ENCODE peak calls at places on chromosomes 2 and 18, in seven cellular contexts. Y, P, K, G, N, R and Z are unnamed samples.

GRCh38 chr2:235854276-235854675 is 313.9 kb downstream of the GBX2 start:
- DNase-seq in Y (no peak), P (no peak), K (no peak), G (no peak), N (no peak), R (no peak), Z (peak; percentile 15)

GRCh38 chr2:76684762-76685161 is 837.4 kb downstream of the LRRTM4 start:
- DNase-seq in Y (no peak), P (no peak), K (no peak), G (no peak), N (no peak), R (no peak), Z (no peak)

GRCh38 chr2:20179755-20180594 is 45.0 kb downstream of the SDC1 start:
- DNase-seq in Y (no peak), P (no peak), K (no peak), G (no peak), N (no peak), R (no peak), Z (peak; percentile 94)

GRCh38 chr2:53896864-53897263 is 37.1 kb upstream of the GPR75 start:
- DNase-seq in Y (peak; percentile 66), P (no peak), K (no peak), G (peak; percentile 6), N (no peak), R (no peak), Z (peak; percentile 85)

GRCh38 chr2:62196278-62196901 is 475 bp downstream of the B3GNT2 start:
- DNase-seq in Y (no peak), P (no peak), K (no peak), G (no peak), N (no peak), R (peak; percentile 58), Z (peak; percentile 48)

GRCh38 chr2:12073217-12073852 is 326.9 kb downstream of the LPIN1 start:
- DNase-seq in Y (no peak), P (no peak), K (no peak), G (no peak), N (no peak), R (no peak), Z (no peak)

GRCh38 chr2:54783349-54783748 is 59.9 kb downstream of the EML6 start:
- DNase-seq in Y (no peak), P (no peak), K (no peak), G (no peak), N (no peak), R (no peak), Z (no peak)

GRCh38 chr18:79588636-79589481 is 90.7 kb upstream of the CTDP1 start:
- DNase-seq in Y (peak; percentile 98), P (peak; percentile 86), K (peak; percentile 82), G (peak; percentile 55), N (no peak), R (no peak), Z (peak; percentile 55)

GRCh38 chr18:31546476-31546875 is 45.2 kb upstream of the TTR start:
- DNase-seq in Y (peak; percentile 59), P (no peak), K (no peak), G (no peak), N (no peak), R (no peak), Z (no peak)

GRCh38 chr2:48968011-48968410 is 186.3 kb downstream of the FSHR start:
- DNase-seq in Y (no peak), P (no peak), K (no peak), G (no peak), N (no peak), R (no peak), Z (no peak)

GRCh38 chr2:42935692-42936631 is 143.6 kb upstream of the HAAO start:
- DNase-seq in Y (no peak), P (no peak), K (no peak), G (no peak), N (no peak), R (no peak), Z (no peak)

GRCh38 chr2:85324639-85325465 is 2.9 kb downstream of the TGOLN2 start:
- DNase-seq in Y (peak; percentile 24), P (no peak), K (no peak), G (no peak), N (no peak), R (no peak), Z (peak; percentile 54)

GRCh38 chr2:227793148-227793722 is 20.4 kb upstream of the CCL20 start:
- DNase-seq in Y (no peak), P (no peak), K (no peak), G (no peak), N (no peak), R (no peak), Z (no peak)

GRCh38 chr18:2979871-2980606 is 32.9 kb downstream of the LPIN2 start:
- DNase-seq in Y (no peak), P (no peak), K (no peak), G (no peak), N (no peak), R (no peak), Z (peak; percentile 26)

GRCh38 chr2:217993055-217993645 is 9.6 kb downstream of the TNS1 start:
- DNase-seq in Y (peak; percentile 90), P (peak; percentile 6), K (no peak), G (peak; percentile 60), N (no peak), R (no peak), Z (peak; percentile 65)

GRCh38 chr2:234699456-234699855 is 202.6 kb upstream of the ARL4C start:
- DNase-seq in Y (no peak), P (no peak), K (no peak), G (no peak), N (no peak), R (no peak), Z (no peak)

GRCh38 chr18:79191956-79192355 is 122.8 kb downstream of the ATP9B start:
- DNase-seq in Y (no peak), P (no peak), K (no peak), G (no peak), N (no peak), R (no peak), Z (no peak)

GRCh38 chr2:216299588-216299987 is 72.7 kb downstream of the MARCHF4 start:
- DNase-seq in Y (peak; percentile 80), P (no peak), K (no peak), G (no peak), N (no peak), R (no peak), Z (peak; percentile 20)

GRCh38 chr18:46469186-46469915 is 187.7 kb downstream of the LOXHD1 start:
- DNase-seq in Y (peak; percentile 23), P (no peak), K (no peak), G (no peak), N (no peak), R (no peak), Z (peak; percentile 88)

GRCh38 chr2:84317135-84317534 is 141.9 kb downstream of the SUCLG1 start:
- DNase-seq in Y (no peak), P (no peak), K (no peak), G (no peak), N (no peak), R (no peak), Z (no peak)

GRCh38 chr2:99569393-99569792 is 79.6 kb upstream of the REV1 start:
- DNase-seq in Y (no peak), P (no peak), K (no peak), G (no peak), N (no peak), R (no peak), Z (no peak)

GRCh38 chr2:169636440-169637097 is 52.4 kb downstream of the PPIG start:
- DNase-seq in Y (no peak), P (no peak), K (no peak), G (no peak), N (no peak), R (no peak), Z (no peak)
- TF ChIP-seq CTCF in Y (no peak), P (no peak), K (no peak), G (no peak), N (no peak), R (no peak), Z (no peak)

DNA sequence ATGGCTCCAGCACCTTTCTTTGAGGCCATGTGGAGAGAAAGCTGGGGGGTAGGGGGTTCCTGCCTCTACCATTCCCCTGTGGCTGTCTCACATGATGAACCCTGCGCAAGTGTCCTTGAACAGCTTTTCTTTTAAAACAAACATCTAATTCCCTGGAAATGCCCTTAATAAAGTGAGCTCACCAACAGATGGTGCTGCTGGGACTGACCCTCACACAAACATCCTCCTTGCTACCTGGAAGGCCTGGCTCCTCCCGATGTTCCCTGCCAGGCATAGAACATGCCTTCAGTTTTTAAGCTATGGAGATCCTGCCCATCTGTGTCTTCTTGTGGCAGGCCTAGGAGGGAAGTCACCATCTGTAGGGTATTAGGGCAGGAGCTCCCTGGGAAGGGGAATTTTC is 60.7 kb upstream of the GATA6 start:
- DNase-seq in Y (no peak), P (no peak), K (no peak), G (no peak), N (no peak), R (no peak), Z (peak; percentile 25)
- TF ChIP-seq CTCF in Y (peak; percentile 19), P (no peak), K (no peak), G (no peak), N (no peak), R (no peak), Z (no peak)

GRCh38 chr2:5975406-5975805 is 283.2 kb downstream of the SOX11 start:
- DNase-seq in Y (no peak), P (no peak), K (no peak), G (no peak), N (no peak), R (no peak), Z (no peak)

GRCh38 chr2:5974477-5974876 is 282.3 kb downstream of the SOX11 start:
- DNase-seq in Y (no peak), P (no peak), K (no peak), G (no peak), N (no peak), R (no peak), Z (no peak)

GRCh38 chr2:5976626-5977025 is 284.4 kb downstream of the SOX11 start:
- DNase-seq in Y (no peak), P (no peak), K (no peak), G (no peak), N (no peak), R (no peak), Z (no peak)

GRCh38 chr2:5978352-5978751 is 286.2 kb downstream of the SOX11 start:
- DNase-seq in Y (no peak), P (no peak), K (no peak), G (no peak), N (no peak), R (no peak), Z (no peak)

DNA sequence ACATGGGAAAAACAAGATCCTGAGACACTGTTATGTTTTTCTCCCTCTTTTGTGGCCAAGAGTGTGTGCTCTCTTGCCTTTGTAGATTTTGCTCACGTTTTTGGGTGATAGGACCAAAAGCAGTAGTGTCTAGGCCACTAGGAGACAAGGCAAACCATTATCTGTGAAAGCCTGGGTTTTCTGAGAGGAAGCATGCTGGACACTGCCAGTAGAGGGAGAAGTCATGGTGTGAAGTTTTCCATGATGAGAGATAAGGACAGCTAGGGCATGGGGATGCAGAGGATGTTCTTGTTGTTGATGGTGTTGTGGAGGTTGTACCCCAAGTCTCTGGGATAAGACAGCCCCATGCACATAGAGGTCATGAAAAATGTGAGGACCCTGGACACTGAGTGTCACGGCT is 285.3 kb downstream of the SOX11 start:
- DNase-seq in Y (no peak), P (no peak), K (no peak), G (no peak), N (no peak), R (no peak), Z (no peak)
- TF ChIP-seq CTCF in Y (no peak), P (no peak), K (no peak), G (peak; percentile 17), N (peak; percentile 22), R (no peak), Z (no peak)

DNA sequence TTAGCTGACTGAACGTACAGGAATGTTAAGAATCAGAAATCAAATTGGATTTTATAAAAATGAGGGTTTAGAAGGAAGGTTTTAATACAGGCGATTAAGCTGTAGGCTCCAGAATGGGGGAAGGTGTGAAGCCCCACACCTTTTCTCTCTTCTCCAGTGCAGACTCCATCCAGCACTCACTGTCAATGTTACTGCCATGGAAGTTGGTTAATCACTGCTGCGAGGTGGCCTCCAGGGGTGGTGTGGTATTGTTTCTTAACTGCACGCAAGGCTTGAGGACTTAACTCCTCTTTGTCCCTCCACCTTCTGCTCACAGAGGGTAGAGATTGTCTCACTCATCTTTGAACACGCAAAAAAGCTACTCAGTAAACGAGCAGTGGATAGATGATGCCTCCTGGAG is 26.9 kb upstream of the YWHAQ start:
- DNase-seq in Y (no peak), P (no peak), K (no peak), G (no peak), N (no peak), R (no peak), Z (no peak)
- TF ChIP-seq CTCF in Y (no peak), P (no peak), K (no peak), G (no peak), N (no peak), R (no peak), Z (no peak)